ENCODE peak calls at places on chromosome 7, in six cellular contexts. M is lower lobe of right lung, C is HCT116, X is vagina, B is ascending aorta, S is RWPE1. A is an unnamed sample.

GRCh38 chr7:142379445-142379844 is 121.6 kb upstream of the PRSS58 start:
- DNase-seq in M (no peak), C (no peak), X (no peak), B (no peak), S (no peak), A (no peak)

GRCh38 chr7:7668708-7669107 is 28.2 kb downstream of the UMAD1 start:
- DNase-seq in M (no peak), C (no peak), X (no peak), B (no peak), S (no peak), A (no peak)

GRCh38 chr7:159075563-159076238 is 69.0 kb downstream of the VIPR2 start:
- DNase-seq in M (no peak), C (no peak), X (peak), B (peak), S (no peak), A (no peak)

GRCh38 chr7:89028319-89028718 is 232.8 kb upstream of the TEX47 start:
- DNase-seq in M (no peak), C (no peak), X (no peak), B (no peak), S (no peak), A (no peak)

GRCh38 chr7:95993420-95993819 is 221.1 kb downstream of the DYNC1I1 start:
- DNase-seq in M (no peak), C (no peak), X (no peak), B (no peak), S (no peak), A (no peak)

GRCh38 chr7:102230593-102230992 is 56.1 kb upstream of the SH2B2 start:
- DNase-seq in M (no peak), C (no peak), X (no peak), B (no peak), S (peak), A (no peak)

GRCh38 chr7:100483728-100484635 is at the start of gene NYAP1:
- DNase-seq in M (peak), C (no peak), X (no peak), B (no peak), S (peak), A (peak)

GRCh38 chr7:32142649-32143048 is 72.4 kb upstream of the PDE1C start:
- DNase-seq in M (no peak), C (no peak), X (no peak), B (no peak), S (no peak), A (no peak)

GRCh38 chr7:50068026-50068425 is 25.0 kb downstream of the ZPBP start:
- DNase-seq in M (no peak), C (peak), X (no peak), B (no peak), S (peak), A (no peak)

GRCh38 chr7:22152690-22153089 is 204.3 kb downstream of the RAPGEF5 start:
- DNase-seq in M (no peak), C (no peak), X (no peak), B (no peak), S (no peak), A (no peak)

GRCh38 chr7:22156205-22156604 is 200.7 kb downstream of the RAPGEF5 start:
- DNase-seq in M (no peak), C (peak), X (no peak), B (no peak), S (peak), A (no peak)

GRCh38 chr7:22153427-22154106 is 203.4 kb downstream of the RAPGEF5 start:
- DNase-seq in M (no peak), C (no peak), X (no peak), B (no peak), S (no peak), A (no peak)

GRCh38 chr7:22157552-22157951 is 199.4 kb downstream of the RAPGEF5 start:
- DNase-seq in M (no peak), C (no peak), X (no peak), B (no peak), S (no peak), A (no peak)

DNA sequence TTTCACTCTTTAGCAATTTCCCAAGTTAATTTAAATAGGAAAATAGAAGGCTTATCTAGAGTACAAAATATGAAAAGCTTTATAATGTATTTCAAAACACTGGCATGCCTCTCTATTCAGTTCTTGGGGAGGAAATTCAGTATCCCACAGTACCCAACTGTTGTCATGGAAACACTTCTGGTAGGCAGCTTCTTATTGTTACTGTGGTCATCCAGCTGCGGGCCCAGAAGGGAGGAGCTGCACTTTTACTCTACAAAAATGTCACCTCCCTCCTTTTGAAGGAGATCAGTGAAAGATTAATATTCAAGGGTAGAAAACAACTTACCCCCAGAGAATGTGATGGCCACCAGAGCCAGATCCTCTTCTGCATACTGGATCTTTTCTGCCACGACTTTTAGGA is 202.8 kb downstream of the RAPGEF5 start:
- DNase-seq in M (no peak), C (no peak), X (no peak), B (no peak), S (no peak), A (no peak)
- H3K27ac ChIP-seq in M (no peak), C (no peak), X (no peak), B (no peak), S (no peak), A (peak)

GRCh38 chr7:92634125-92634710 is 44.0 kb upstream of the FAM133B start:
- DNase-seq in M (no peak), C (no peak), X (no peak), B (no peak), S (no peak), A (no peak)
- H3K27ac ChIP-seq in M (peak), C (peak), X (peak), B (peak), S (no peak), A (peak)

GRCh38 chr7:140594131-140594691 is 46.4 kb downstream of the DENND2A start:
- DNase-seq in M (no peak), C (no peak), X (no peak), B (no peak), S (no peak), A (no peak)

GRCh38 chr7:140593583-140593982 is 47.0 kb downstream of the DENND2A start:
- DNase-seq in M (no peak), C (no peak), X (no peak), B (no peak), S (no peak), A (no peak)

GRCh38 chr7:140595468-140596147 is 45.0 kb downstream of the DENND2A start:
- DNase-seq in M (no peak), C (no peak), X (no peak), B (no peak), S (no peak), A (no peak)

GRCh38 chr7:140597425-140597949 is 43.1 kb downstream of the DENND2A start:
- DNase-seq in M (no peak), C (no peak), X (no peak), B (no peak), S (no peak), A (no peak)

DNA sequence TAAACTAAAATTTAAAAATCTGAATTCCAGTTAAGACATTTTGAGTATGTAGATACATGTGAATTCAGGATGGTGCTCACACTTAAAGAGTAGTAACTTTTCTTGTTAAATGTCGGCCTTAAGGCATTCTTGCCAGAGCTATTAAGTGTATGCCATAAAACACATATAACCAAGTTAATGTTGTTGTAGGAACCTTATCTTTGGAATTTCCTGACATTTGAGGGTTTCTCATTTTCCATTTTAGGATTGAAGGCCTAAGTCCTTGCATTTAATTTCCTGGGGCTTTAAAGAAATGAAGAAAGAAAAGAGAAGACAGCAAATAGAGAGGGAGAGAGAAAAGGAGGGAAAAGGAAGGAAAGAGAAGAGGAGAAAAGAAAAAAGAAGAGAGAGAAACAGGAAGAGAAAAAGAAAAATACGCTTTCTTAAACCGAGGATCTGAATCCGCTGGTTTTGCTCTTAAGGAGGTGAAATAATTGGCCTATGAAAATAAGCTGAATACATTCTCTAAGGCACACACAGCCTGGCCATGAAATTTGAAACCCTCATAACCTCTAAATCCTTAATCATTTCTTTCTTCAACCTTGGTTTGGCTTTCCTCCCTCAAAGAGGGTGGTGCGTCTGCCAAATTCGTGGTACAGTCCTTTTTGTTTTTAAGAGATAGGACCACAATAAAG is 43.7 kb downstream of the DENND2A start:
- DNase-seq in M (no peak), C (no peak), X (no peak), B (no peak), S (no peak), A (no peak)
- H3K27ac ChIP-seq in M (peak), C (no peak), X (peak), B (peak), S (no peak), A (no peak)

DNA sequence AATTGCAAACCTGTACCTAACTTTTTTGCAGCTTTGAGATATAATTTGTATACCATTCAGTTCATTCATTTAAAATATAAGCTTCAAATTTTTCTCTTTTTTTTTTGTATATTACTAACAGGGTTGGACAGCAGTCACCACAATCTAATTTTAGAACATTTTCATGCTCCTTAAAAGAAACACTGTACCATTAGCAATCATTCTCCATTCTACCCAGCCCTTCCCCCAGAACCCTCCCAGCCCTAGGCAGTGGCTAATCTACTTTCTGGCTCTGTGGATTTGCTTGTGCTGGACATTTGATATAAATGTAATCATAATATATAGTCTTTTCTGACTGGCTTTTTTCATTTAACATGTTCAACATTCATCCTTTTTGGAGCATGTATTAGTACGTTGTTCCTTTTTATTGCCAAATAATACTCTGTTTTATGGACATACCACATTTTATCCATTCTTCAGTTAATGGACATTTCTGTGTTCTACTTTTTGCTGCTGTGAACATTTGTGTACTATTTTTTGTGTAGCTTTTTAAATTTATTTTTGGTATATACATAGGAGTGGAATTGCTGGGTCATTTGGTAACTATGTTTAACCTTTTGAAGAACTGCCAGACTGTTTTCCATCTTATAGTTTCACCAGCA is 40.9 kb upstream of the ST7 start:
- DNase-seq in M (no peak), C (no peak), X (no peak), B (no peak), S (no peak), A (no peak)
- H3K27ac ChIP-seq in M (no peak), C (no peak), X (no peak), B (no peak), S (no peak), A (no peak)

GRCh38 chr7:23347682-23348180 is 48.6 kb downstream of the MALSU1 start:
- DNase-seq in M (no peak), C (peak), X (no peak), B (no peak), S (peak), A (no peak)
- H3K27ac ChIP-seq in M (no peak), C (peak), X (no peak), B (no peak), S (no peak), A (no peak)

DNA sequence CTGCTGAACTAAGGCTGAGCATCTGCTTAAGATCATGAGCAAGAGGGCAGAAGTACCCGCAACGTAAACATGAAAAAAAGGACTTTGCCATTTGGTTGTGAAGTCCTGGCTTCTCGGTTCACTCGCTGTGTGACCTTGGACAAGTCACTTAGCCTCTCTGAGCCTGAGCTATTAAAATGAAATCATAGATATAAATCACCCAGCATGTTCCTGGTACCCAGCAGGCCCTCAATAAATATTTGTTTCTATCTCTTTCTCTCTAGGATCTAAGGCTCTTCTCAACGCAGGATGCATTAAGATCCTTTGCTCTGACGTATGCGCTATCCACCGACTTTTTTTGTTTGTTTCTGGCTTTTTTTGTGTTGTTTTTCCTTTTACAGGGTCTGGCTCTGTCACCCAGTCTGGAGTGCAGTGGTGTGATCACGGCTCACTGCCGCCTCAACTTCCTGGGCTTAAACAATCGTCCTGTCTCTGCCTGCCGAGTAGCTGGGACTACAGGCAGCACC is 6.7 kb downstream of the HIP1 start:
- DNase-seq in M (no peak), C (no peak), X (no peak), B (no peak), S (no peak), A (no peak)
- H3K27ac ChIP-seq in M (peak), C (no peak), X (peak), B (peak), S (peak), A (peak)

DNA sequence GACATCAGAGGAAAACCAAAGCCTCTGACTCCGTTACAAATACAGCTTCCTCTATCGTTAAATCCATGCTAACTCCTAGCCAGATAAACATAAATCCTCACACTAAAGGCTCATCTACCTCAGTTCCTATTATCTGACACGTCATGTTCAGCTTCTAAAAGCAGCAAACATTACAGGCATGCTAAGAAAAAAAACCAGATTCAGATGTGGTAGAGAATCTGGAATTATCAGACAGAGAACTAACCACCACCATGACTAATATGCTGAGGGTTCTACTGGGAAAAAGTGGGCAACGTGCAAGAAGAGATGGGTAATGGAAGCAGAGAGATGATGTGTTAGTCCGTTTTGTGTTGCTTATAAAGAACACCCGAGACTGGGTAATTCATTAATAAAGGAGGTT is 48.5 kb downstream of the BRI3 start:
- DNase-seq in M (no peak), C (no peak), X (no peak), B (no peak), S (no peak), A (no peak)
- H3K27ac ChIP-seq in M (no peak), C (no peak), X (no peak), B (no peak), S (no peak), A (no peak)

A was measured in substantia nigra.